ENCODE peak calls at places on chromosomes 6 and 20, in eight cellular contexts. One of them, this sample, is unnamed.

GRCh38 chr20:40459299-40459698 is 229.7 kb downstream of the MAFB start:
- DNase-seq in MM.1S: no peak
- DNase-seq in body of pancreas: no peak
- DNase-seq in endodermal cell: no peak
- DNase-seq in AG04450: no peak
- DNase-seq in Caco-2: no peak
- DNase-seq in PC-3: no peak
- DNase-seq in bronchial epithelial cell: no peak
- DNase-seq in this sample: no peak

GRCh38 chr20:32823078-32823477 is 3.3 kb downstream of the MAPRE1 start:
- DNase-seq in endodermal cell: no peak
- DNase-seq in bronchial epithelial cell: peak; percentile 62
- DNase-seq in MM.1S: no peak
- DNase-seq in AG04450: peak; percentile 39
- DNase-seq in PC-3: peak; percentile 50
- DNase-seq in body of pancreas: no peak
- DNase-seq in Caco-2: peak; percentile 45
- DNase-seq in this sample: no peak

GRCh38 chr6:133512410-133513016 is 271.4 kb downstream of the EYA4 start:
- DNase-seq in endodermal cell: peak; percentile 83
- DNase-seq in body of pancreas: peak; percentile 60
- DNase-seq in MM.1S: peak; percentile 17
- DNase-seq in PC-3: peak; percentile 70
- DNase-seq in Caco-2: peak; percentile 50
- DNase-seq in bronchial epithelial cell: peak; percentile 54
- DNase-seq in AG04450: peak; percentile 13
- DNase-seq in this sample: no peak

GRCh38 chr20:14925286-14925685 is 587.9 kb upstream of the FLRT3 start:
- DNase-seq in MM.1S: no peak
- DNase-seq in endodermal cell: no peak
- DNase-seq in PC-3: peak; percentile 68
- DNase-seq in bronchial epithelial cell: peak; percentile 65
- DNase-seq in body of pancreas: no peak
- DNase-seq in Caco-2: no peak
- DNase-seq in AG04450: no peak
- DNase-seq in this sample: no peak

GRCh38 chr6:31070711-31071197 is 41.6 kb downstream of the C6orf15 start:
- DNase-seq in endodermal cell: peak; percentile 87
- DNase-seq in AG04450: peak; percentile 60
- DNase-seq in body of pancreas: peak; percentile 65
- DNase-seq in MM.1S: no peak
- DNase-seq in PC-3: peak; percentile 84
- DNase-seq in Caco-2: peak; percentile 62
- DNase-seq in bronchial epithelial cell: peak; percentile 75
- DNase-seq in this sample: no peak

GRCh38 chr6:44563397-44563796 is 175.9 kb downstream of the CDC5L start:
- DNase-seq in MM.1S: no peak
- DNase-seq in bronchial epithelial cell: peak; percentile 87
- DNase-seq in PC-3: peak; percentile 16
- DNase-seq in AG04450: no peak
- DNase-seq in body of pancreas: no peak
- DNase-seq in Caco-2: no peak
- DNase-seq in endodermal cell: no peak
- DNase-seq in this sample: no peak

GRCh38 chr20:4559106-4559505 is 162.6 kb upstream of the PRND start:
- DNase-seq in AG04450: no peak
- DNase-seq in endodermal cell: no peak
- DNase-seq in MM.1S: no peak
- DNase-seq in body of pancreas: no peak
- DNase-seq in Caco-2: no peak
- DNase-seq in bronchial epithelial cell: no peak
- DNase-seq in PC-3: peak; percentile 50
- DNase-seq in this sample: no peak

GRCh38 chr20:7741866-7742265 is 198.4 kb downstream of the HAO1 start:
- DNase-seq in Caco-2: no peak
- DNase-seq in body of pancreas: no peak
- DNase-seq in endodermal cell: no peak
- DNase-seq in bronchial epithelial cell: peak; percentile 62
- DNase-seq in MM.1S: no peak
- DNase-seq in AG04450: no peak
- DNase-seq in PC-3: peak; percentile 21
- DNase-seq in this sample: no peak

GRCh38 chr20:2798095-2798805 is 2.2 kb downstream of the CPXM1 start:
- DNase-seq in endodermal cell: no peak
- DNase-seq in body of pancreas: no peak
- DNase-seq in Caco-2: no peak
- DNase-seq in PC-3: no peak
- DNase-seq in AG04450: no peak
- DNase-seq in MM.1S: no peak
- DNase-seq in bronchial epithelial cell: no peak
- DNase-seq in this sample: no peak

GRCh38 chr20:37245671-37246237 is 15.9 kb downstream of the GHRH start:
- DNase-seq in endodermal cell: peak; percentile 55
- DNase-seq in MM.1S: no peak
- DNase-seq in AG04450: no peak
- DNase-seq in PC-3: no peak
- DNase-seq in bronchial epithelial cell: no peak
- DNase-seq in Caco-2: no peak
- DNase-seq in body of pancreas: no peak
- DNase-seq in this sample: no peak

GRCh38 chr20:38225900-38226263 is 34.7 kb downstream of the KIAA1755 start:
- DNase-seq in body of pancreas: no peak
- DNase-seq in MM.1S: no peak
- DNase-seq in bronchial epithelial cell: no peak
- DNase-seq in endodermal cell: no peak
- DNase-seq in AG04450: no peak
- DNase-seq in Caco-2: no peak
- DNase-seq in PC-3: no peak
- DNase-seq in this sample: no peak

GRCh38 chr6:164377348-164377747 is 932.1 kb downstream of the C6orf118 start:
- DNase-seq in Caco-2: no peak
- DNase-seq in PC-3: no peak
- DNase-seq in body of pancreas: no peak
- DNase-seq in MM.1S: no peak
- DNase-seq in AG04450: no peak
- DNase-seq in endodermal cell: no peak
- DNase-seq in bronchial epithelial cell: no peak
- DNase-seq in this sample: no peak

GRCh38 chr6:3529721-3530120 is 72.9 kb upstream of the SLC22A23 start:
- DNase-seq in MM.1S: no peak
- DNase-seq in body of pancreas: no peak
- DNase-seq in Caco-2: no peak
- DNase-seq in AG04450: no peak
- DNase-seq in bronchial epithelial cell: no peak
- DNase-seq in endodermal cell: no peak
- DNase-seq in PC-3: no peak
- DNase-seq in this sample: no peak

GRCh38 chr6:134577998-134578397 is 260.1 kb upstream of the SGK1 start:
- DNase-seq in body of pancreas: no peak
- DNase-seq in PC-3: peak; percentile 12
- DNase-seq in Caco-2: no peak
- DNase-seq in endodermal cell: no peak
- DNase-seq in MM.1S: no peak
- DNase-seq in bronchial epithelial cell: peak; percentile 46
- DNase-seq in AG04450: no peak
- DNase-seq in this sample: no peak

GRCh38 chr6:3277251-3277650 is 18.5 kb downstream of the PSMG4 start:
- DNase-seq in endodermal cell: no peak
- DNase-seq in Caco-2: no peak
- DNase-seq in bronchial epithelial cell: no peak
- DNase-seq in body of pancreas: no peak
- DNase-seq in MM.1S: no peak
- DNase-seq in AG04450: no peak
- DNase-seq in PC-3: no peak
- DNase-seq in this sample: no peak

GRCh38 chr6:116386581-116387299 is 16.0 kb downstream of the DSE start:
- DNase-seq in AG04450: no peak
- DNase-seq in MM.1S: no peak
- DNase-seq in body of pancreas: no peak
- DNase-seq in endodermal cell: no peak
- DNase-seq in PC-3: peak; percentile 59
- DNase-seq in Caco-2: no peak
- DNase-seq in bronchial epithelial cell: peak; percentile 90
- DNase-seq in this sample: no peak

GRCh38 chr20:64111841-64112641 is 4.7 kb upstream of the NPBWR2 start:
- DNase-seq in AG04450: no peak
- DNase-seq in body of pancreas: no peak
- DNase-seq in bronchial epithelial cell: no peak
- DNase-seq in endodermal cell: peak; percentile 32
- DNase-seq in MM.1S: no peak
- DNase-seq in PC-3: no peak
- DNase-seq in Caco-2: peak; percentile 4
- DNase-seq in this sample: no peak
- H3K27me3 ChIP-seq in AG04450: peaks cover 25% of the 10 kb centered on the region
- H3K27me3 ChIP-seq in body of pancreas: no peaks in the 10 kb centered on the region
- H3K27me3 ChIP-seq in bronchial epithelial cell: peaks cover 5% of the 10 kb centered on the region
- H3K27me3 ChIP-seq in endodermal cell: no peaks in the 10 kb centered on the region
- H3K27me3 ChIP-seq in MM.1S: peaks cover 98% of the 10 kb centered on the region
- H3K27me3 ChIP-seq in PC-3: no peaks in the 10 kb centered on the region
- H3K27me3 ChIP-seq in Caco-2: no peaks in the 10 kb centered on the region
- H3K27me3 ChIP-seq in this sample: no peaks in the 10 kb centered on the region

GRCh38 chr6:1381397-1382330 is 7.7 kb upstream of the FOXF2 start:
- DNase-seq in AG04450: no peak
- DNase-seq in endodermal cell: peak; percentile 92
- DNase-seq in Caco-2: peak; percentile 88
- DNase-seq in body of pancreas: peak; percentile 31
- DNase-seq in MM.1S: peak; percentile 23
- DNase-seq in bronchial epithelial cell: no peak
- DNase-seq in PC-3: peak; percentile 68
- DNase-seq in this sample: peak; percentile 59

GRCh38 chr6:1382331-1382882 is 7.0 kb upstream of the FOXF2 start:
- DNase-seq in PC-3: no peak
- DNase-seq in endodermal cell: peak; percentile 76
- DNase-seq in Caco-2: no peak
- DNase-seq in MM.1S: no peak
- DNase-seq in AG04450: no peak
- DNase-seq in bronchial epithelial cell: no peak
- DNase-seq in body of pancreas: no peak
- DNase-seq in this sample: no peak

GRCh38 chr6:1383729-1384548 is 5.4 kb upstream of the FOXF2 start:
- DNase-seq in AG04450: no peak
- DNase-seq in PC-3: no peak
- DNase-seq in body of pancreas: no peak
- DNase-seq in endodermal cell: peak; percentile 85
- DNase-seq in bronchial epithelial cell: no peak
- DNase-seq in Caco-2: no peak
- DNase-seq in MM.1S: no peak
- DNase-seq in this sample: no peak

GRCh38 chr6:1384549-1385128 is 4.7 kb upstream of the FOXF2 start:
- DNase-seq in MM.1S: no peak
- DNase-seq in Caco-2: no peak
- DNase-seq in PC-3: no peak
- DNase-seq in endodermal cell: peak; percentile 71
- DNase-seq in body of pancreas: no peak
- DNase-seq in AG04450: no peak
- DNase-seq in bronchial epithelial cell: no peak
- DNase-seq in this sample: no peak

GRCh38 chr6:1382883-1383728 is 6.3 kb upstream of the FOXF2 start:
- DNase-seq in AG04450: no peak
- DNase-seq in Caco-2: no peak
- DNase-seq in endodermal cell: peak; percentile 87
- DNase-seq in body of pancreas: no peak
- DNase-seq in PC-3: no peak
- DNase-seq in MM.1S: no peak
- DNase-seq in bronchial epithelial cell: no peak
- DNase-seq in this sample: no peak
- TF ChIP-seq CTCF in AG04450: no peak
- TF ChIP-seq CTCF in Caco-2: no peak
- TF ChIP-seq CTCF in endodermal cell: peak; percentile 19
- TF ChIP-seq CTCF in body of pancreas: no peak
- TF ChIP-seq CTCF in PC-3: no peak
- TF ChIP-seq CTCF in MM.1S: no peak
- TF ChIP-seq CTCF in bronchial epithelial cell: no peak
- TF ChIP-seq CTCF in this sample: no peak

GRCh38 chr20:34880095-34880680 is 3.8 kb downstream of the ACSS2 start:
- DNase-seq in endodermal cell: no peak
- DNase-seq in body of pancreas: no peak
- DNase-seq in PC-3: no peak
- DNase-seq in Caco-2: no peak
- DNase-seq in AG04450: no peak
- DNase-seq in bronchial epithelial cell: no peak
- DNase-seq in MM.1S: no peak
- DNase-seq in this sample: no peak
- H3K4me3 ChIP-seq in endodermal cell: no peak overlapping the region
- H3K4me3 ChIP-seq in body of pancreas: no peak overlapping the region
- H3K4me3 ChIP-seq in PC-3: no peak overlapping the region
- H3K4me3 ChIP-seq in Caco-2: no peak overlapping the region
- H3K4me3 ChIP-seq in AG04450: no peak overlapping the region
- H3K4me3 ChIP-seq in bronchial epithelial cell: no peak overlapping the region
- H3K4me3 ChIP-seq in MM.1S: no peak overlapping the region
- H3K4me3 ChIP-seq in this sample: no peak overlapping the region

DNA sequence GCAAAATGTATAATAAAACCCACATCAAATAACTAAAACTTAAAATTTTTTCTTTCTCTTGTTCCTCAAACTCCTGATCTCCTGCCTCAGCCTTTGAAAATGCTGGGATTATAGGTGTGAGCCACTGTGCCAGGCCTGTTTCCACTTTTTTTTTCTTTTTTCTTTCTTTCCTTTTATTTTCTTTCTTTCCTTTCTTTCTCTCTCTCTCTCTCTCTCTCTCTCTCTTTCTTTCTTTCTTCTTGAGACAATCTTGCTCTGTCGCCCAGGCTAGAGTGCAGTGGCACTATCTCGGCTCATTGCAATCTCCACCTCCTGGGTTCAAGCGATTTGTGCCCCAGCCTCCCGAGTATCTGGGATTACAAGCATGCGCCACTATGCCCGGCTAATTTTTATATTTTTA is 164.6 kb downstream of the OR2B2 start:
- DNase-seq in PC-3: no peak
- DNase-seq in endodermal cell: no peak
- DNase-seq in MM.1S: no peak
- DNase-seq in Caco-2: no peak
- DNase-seq in body of pancreas: no peak
- DNase-seq in bronchial epithelial cell: no peak
- DNase-seq in AG04450: no peak
- DNase-seq in this sample: no peak
- H3K27me3 ChIP-seq in PC-3: no peaks in the 10 kb centered on the region
- H3K27me3 ChIP-seq in endodermal cell: peaks cover 66% of the 10 kb centered on the region
- H3K27me3 ChIP-seq in MM.1S: no peaks in the 10 kb centered on the region
- H3K27me3 ChIP-seq in Caco-2: no peaks in the 10 kb centered on the region
- H3K27me3 ChIP-seq in body of pancreas: peaks cover 11% of the 10 kb centered on the region
- H3K27me3 ChIP-seq in bronchial epithelial cell: peaks cover 2% of the 10 kb centered on the region
- H3K27me3 ChIP-seq in AG04450: peaks cover 5% of the 10 kb centered on the region
- H3K27me3 ChIP-seq in this sample: peaks cover 6% of the 10 kb centered on the region

DNA sequence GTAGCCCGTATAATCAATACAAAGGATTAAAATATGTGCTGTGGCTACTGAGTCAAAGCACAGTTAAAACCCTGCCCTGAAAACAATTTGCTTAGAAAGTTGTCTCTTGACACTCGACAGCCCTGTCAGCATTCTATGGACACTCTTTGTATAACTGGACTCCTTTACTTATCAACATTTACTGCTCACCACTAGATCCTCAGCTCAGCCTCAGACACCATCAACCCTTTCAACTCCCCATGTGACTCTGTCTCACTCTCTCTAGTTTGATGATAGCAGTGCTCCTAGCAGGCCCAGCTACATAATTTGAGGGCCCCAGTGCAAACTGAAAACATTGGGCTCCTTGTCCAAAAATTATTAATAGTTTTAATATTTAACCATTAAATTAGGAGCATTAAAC is 181.8 kb downstream of the TENT5A start:
- DNase-seq in endodermal cell: no peak
- DNase-seq in Caco-2: no peak
- DNase-seq in PC-3: no peak
- DNase-seq in bronchial epithelial cell: no peak
- DNase-seq in body of pancreas: no peak
- DNase-seq in AG04450: no peak
- DNase-seq in MM.1S: no peak
- DNase-seq in this sample: no peak
- TF ChIP-seq CTCF in endodermal cell: no peak
- TF ChIP-seq CTCF in Caco-2: no peak
- TF ChIP-seq CTCF in PC-3: no peak
- TF ChIP-seq CTCF in bronchial epithelial cell: no peak
- TF ChIP-seq CTCF in body of pancreas: no peak
- TF ChIP-seq CTCF in AG04450: no peak
- TF ChIP-seq CTCF in MM.1S: no peak
- TF ChIP-seq CTCF in this sample: no peak

This sample was measured in CD8-positive, alpha-beta T cell.